ENCODE peak calls at places on chromosomes 11 and 22, in five cellular contexts. O is HepG2, Q is GM23248, E is fibroblast of lung, A is HCT116. R is an unnamed sample.

GRCh38 chr11:64039012-64039665 is 3.4 kb downstream of the FLRT1 start:
- DNase-seq in O (no peak), Q (no peak), E (no peak), A (no peak), R (no peak)

GRCh38 chr11:115893701-115894100 is 389.5 kb upstream of the CADM1 start:
- DNase-seq in O (no peak), Q (no peak), E (peak), A (no peak), R (no peak)

GRCh38 chr11:126051117-126051516 is 11.5 kb downstream of the CDON start:
- DNase-seq in O (no peak), Q (no peak), E (no peak), A (no peak), R (no peak)

GRCh38 chr22:23179381-23180294 is 671 bp upstream of the BCR start:
- DNase-seq in O (no peak), Q (peak), E (no peak), A (no peak), R (peak)

GRCh38 chr22:20021196-20022181 is 579 bp downstream of the TANGO2 start:
- DNase-seq in O (peak), Q (peak), E (peak), A (no peak), R (no peak)

GRCh38 chr11:118314985-118315384 is 10.5 kb downstream of the CD3E start:
- DNase-seq in O (peak), Q (no peak), E (no peak), A (no peak), R (no peak)

GRCh38 chr11:120244966-120245365 is 5.0 kb downstream of the POU2F3 start:
- DNase-seq in O (no peak), Q (no peak), E (no peak), A (no peak), R (no peak)

GRCh38 chr11:71992331-71992730 is 6.4 kb upstream of the IL18BP start:
- DNase-seq in O (no peak), Q (no peak), E (no peak), A (no peak), R (no peak)

GRCh38 chr11:116852261-116853125 is 15.1 kb upstream of the APOA1 start:
- DNase-seq in O (no peak), Q (peak), E (peak), A (no peak), R (peak)

GRCh38 chr22:27129266-27129665 is 471.9 kb downstream of the MIAT start:
- DNase-seq in O (no peak), Q (peak), E (peak), A (no peak), R (peak)

GRCh38 chr11:72102631-72102945 is 509 bp downstream of the LAMTOR1 start:
- DNase-seq in O (no peak), Q (no peak), E (no peak), A (no peak), R (no peak)

GRCh38 chr11:1928891-1929541 is 9.5 kb downstream of the TNNT3 start:
- DNase-seq in O (no peak), Q (no peak), E (no peak), A (no peak), R (no peak)

GRCh38 chr11:78782725-78783124 is 208.1 kb upstream of the NARS2 start:
- DNase-seq in O (no peak), Q (no peak), E (no peak), A (no peak), R (no peak)

GRCh38 chr11:61028135-61028729 is 56.8 kb downstream of the CD6 start:
- DNase-seq in O (no peak), Q (no peak), E (no peak), A (no peak), R (no peak)

GRCh38 chr11:60280412-60280811 is at the start of gene MS4A4A:
- DNase-seq in O (no peak), Q (no peak), E (no peak), A (no peak), R (no peak)

DNA sequence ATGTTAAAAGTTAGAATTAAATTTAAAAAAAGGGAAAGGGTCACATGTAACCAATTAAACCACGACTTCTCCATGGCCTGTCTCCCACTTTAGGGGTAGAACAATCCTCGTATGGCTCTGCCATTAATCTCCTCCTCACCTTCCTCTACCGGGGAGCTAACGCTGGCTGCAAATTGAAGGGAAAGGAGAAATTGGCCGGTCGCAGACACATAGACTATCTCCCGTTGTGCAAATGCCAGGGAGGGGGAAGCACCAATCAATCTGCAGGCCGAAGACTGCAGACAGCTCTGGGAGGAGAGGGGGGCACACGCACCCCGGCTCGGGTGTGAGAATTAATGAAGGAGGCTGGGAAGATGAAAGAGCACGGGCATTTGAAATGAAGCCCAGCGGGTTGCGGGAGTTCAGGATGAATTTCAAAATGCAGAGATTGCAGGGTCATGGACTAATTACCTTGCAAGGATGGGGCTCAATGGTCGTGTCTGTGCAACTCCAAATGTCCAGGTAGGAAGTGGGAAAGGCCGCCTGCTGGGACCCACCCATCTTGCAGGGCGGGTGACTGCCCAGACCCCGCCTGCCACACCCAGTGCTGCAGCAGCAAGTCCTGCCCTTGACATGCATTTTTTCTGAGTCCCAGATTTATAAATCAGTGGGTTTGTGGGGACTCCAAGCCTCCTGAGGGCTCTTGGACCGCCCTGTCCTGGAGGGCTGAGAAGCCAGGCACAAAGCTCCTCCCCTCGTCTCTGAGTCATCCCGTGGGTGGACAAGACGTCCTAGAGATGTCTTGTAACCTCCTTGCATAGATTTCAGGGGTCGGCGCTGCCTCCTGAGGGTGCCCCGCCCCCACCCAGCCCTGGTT is 534.2 kb downstream of the TBC1D22A start:
- DNase-seq in O (no peak), Q (peak), E (no peak), A (no peak), R (no peak)
- TF ChIP-seq EZH2 in O (no peak), Q (no peak), E (no peak), A (no peak), R (no peak)

GRCh38 chr11:20597137-20597923 is 2.1 kb upstream of the SLC6A5 start:
- DNase-seq in O (no peak), Q (no peak), E (no peak), A (no peak), R (no peak)
- TF ChIP-seq EZH2 in O (no peak), Q (no peak), E (no peak), A (no peak), R (peak)

GRCh38 chr11:43942651-43943356 is 367 bp downstream of the C11orf96 start:
- DNase-seq in O (no peak), Q (peak), E (peak), A (no peak), R (no peak)
- TF ChIP-seq EZH2 in O (no peak), Q (peak), E (peak), A (no peak), R (peak)

GRCh38 chr22:38201718-38202436 is at the start of gene MAFF:
- DNase-seq in O (peak), Q (peak), E (peak), A (peak), R (peak)
- TF ChIP-seq EZH2 in O (no peak), Q (no peak), E (no peak), A (no peak), R (no peak)

GRCh38 chr22:25567305-25567704 is 2.8 kb downstream of the GRK3 start:
- DNase-seq in O (no peak), Q (no peak), E (no peak), A (no peak), R (peak)

GRCh38 chr22:25566812-25567211 is 2.3 kb downstream of the GRK3 start:
- DNase-seq in O (no peak), Q (no peak), E (no peak), A (no peak), R (no peak)

GRCh38 chr22:25564320-25564978 is at the start of gene GRK3:
- DNase-seq in O (no peak), Q (peak), E (peak), A (peak), R (peak)

GRCh38 chr22:25564979-25565677 is 653 bp downstream of the GRK3 start:
- DNase-seq in O (no peak), Q (peak), E (peak), A (no peak), R (peak)

DNA sequence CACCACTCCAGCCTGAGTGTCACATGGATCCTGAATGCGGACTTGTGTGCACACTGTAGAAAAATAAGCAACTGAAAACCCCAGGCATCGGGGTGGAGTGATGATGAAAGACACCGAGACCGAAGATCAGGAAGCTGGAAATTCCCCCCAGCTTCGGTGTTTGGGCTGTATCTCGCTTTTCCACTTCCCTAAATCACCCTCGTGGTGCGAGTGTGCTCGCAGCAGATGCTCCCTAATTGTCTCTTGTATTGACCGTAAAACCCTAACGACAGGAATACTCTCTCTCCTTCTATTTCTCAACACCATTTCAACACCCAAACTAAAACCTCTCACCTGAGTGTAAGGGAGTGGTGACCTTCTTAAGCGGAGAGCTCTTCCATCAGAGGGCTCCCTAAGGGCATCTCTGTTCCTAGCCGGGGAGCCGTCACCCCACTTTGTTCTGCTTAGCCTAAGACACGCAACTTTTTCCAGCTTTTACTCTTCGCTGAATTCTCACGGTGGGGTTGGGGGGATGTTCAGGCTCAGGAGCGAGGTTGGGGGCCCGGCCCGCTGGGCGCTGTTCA is 637 bp upstream of the GRK3 start:
- DNase-seq in O (peak), Q (no peak), E (no peak), A (no peak), R (peak)
- TF ChIP-seq EZH2 in O (no peak), Q (no peak), E (no peak), A (no peak), R (no peak)

DNA sequence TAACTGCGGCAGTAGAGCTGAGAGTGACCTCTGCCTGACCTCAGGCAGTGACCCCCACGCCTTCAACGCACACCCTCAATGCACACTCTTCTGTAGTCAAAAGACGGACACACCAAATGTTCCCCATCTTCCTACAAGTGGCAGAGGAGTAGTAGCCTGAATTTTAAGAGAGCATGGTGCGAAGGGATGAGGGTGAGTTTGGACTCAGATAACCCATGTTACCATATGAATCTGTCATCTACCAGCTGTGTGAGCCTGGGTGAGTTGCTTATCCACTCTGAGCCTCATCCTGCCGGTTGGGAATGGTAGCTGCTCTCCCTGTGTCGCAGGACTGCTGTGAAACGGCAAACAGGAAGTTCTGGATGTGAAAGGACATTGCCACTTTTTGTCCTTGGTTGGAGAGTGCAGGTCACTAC is 20.6 kb upstream of the ROBO3 start:
- DNase-seq in O (no peak), Q (no peak), E (no peak), A (no peak), R (no peak)
- TF ChIP-seq EZH2 in O (no peak), Q (peak), E (peak), A (no peak), R (peak)

R was measured in mammary epithelial cell.